ENCODE peak calls at places on chromosomes 5 and 9, in five cellular contexts. One of them, this sample, is unnamed.

GRCh38 chr5:155274484-155274883 is 260.9 kb downstream of the KIF4B start:
- DNase-seq in fibroblast of pulmonary artery: no peak
- DNase-seq in GM20000: no peak
- DNase-seq in stimulated activated CD8-positive, alpha-beta memory T cell treated with anti-CD3 and anti-CD28 coated beads, Interleukin-12 subunit alpha, Interleukin-12 subunit beta, amount 100 ng/mL, for 1 hour: no peak
- DNase-seq in NCI-H510A treated with DMSO at 0.1 percent for 48 hours: no peak
- DNase-seq in this sample: no peak

GRCh38 chr5:37668524-37669047 is 171.3 kb downstream of the GDNF start:
- DNase-seq in fibroblast of pulmonary artery: peak
- DNase-seq in GM20000: no peak
- DNase-seq in stimulated activated CD8-positive, alpha-beta memory T cell treated with anti-CD3 and anti-CD28 coated beads, Interleukin-12 subunit alpha, Interleukin-12 subunit beta, amount 100 ng/mL, for 1 hour: no peak
- DNase-seq in NCI-H510A treated with DMSO at 0.1 percent for 48 hours: peak
- DNase-seq in this sample: no peak

GRCh38 chr9:127567119-127567897 is 44.8 kb upstream of the STXBP1 start:
- DNase-seq in fibroblast of pulmonary artery: peak
- DNase-seq in GM20000: no peak
- DNase-seq in stimulated activated CD8-positive, alpha-beta memory T cell treated with anti-CD3 and anti-CD28 coated beads, Interleukin-12 subunit alpha, Interleukin-12 subunit beta, amount 100 ng/mL, for 1 hour: no peak
- DNase-seq in NCI-H510A treated with DMSO at 0.1 percent for 48 hours: peak
- DNase-seq in this sample: no peak

GRCh38 chr5:133708451-133708850 is 96.1 kb upstream of the FSTL4 start:
- DNase-seq in fibroblast of pulmonary artery: no peak
- DNase-seq in GM20000: no peak
- DNase-seq in stimulated activated CD8-positive, alpha-beta memory T cell treated with anti-CD3 and anti-CD28 coated beads, Interleukin-12 subunit alpha, Interleukin-12 subunit beta, amount 100 ng/mL, for 1 hour: no peak
- DNase-seq in NCI-H510A treated with DMSO at 0.1 percent for 48 hours: no peak
- DNase-seq in this sample: no peak

GRCh38 chr5:1476181-1476966 is 31.1 kb upstream of the SLC6A3 start:
- DNase-seq in fibroblast of pulmonary artery: no peak
- DNase-seq in GM20000: no peak
- DNase-seq in stimulated activated CD8-positive, alpha-beta memory T cell treated with anti-CD3 and anti-CD28 coated beads, Interleukin-12 subunit alpha, Interleukin-12 subunit beta, amount 100 ng/mL, for 1 hour: no peak
- DNase-seq in NCI-H510A treated with DMSO at 0.1 percent for 48 hours: no peak
- DNase-seq in this sample: no peak

GRCh38 chr5:178382689-178383276 is 150.2 kb upstream of the PHYKPL start:
- DNase-seq in fibroblast of pulmonary artery: no peak
- DNase-seq in GM20000: no peak
- DNase-seq in stimulated activated CD8-positive, alpha-beta memory T cell treated with anti-CD3 and anti-CD28 coated beads, Interleukin-12 subunit alpha, Interleukin-12 subunit beta, amount 100 ng/mL, for 1 hour: no peak
- DNase-seq in NCI-H510A treated with DMSO at 0.1 percent for 48 hours: no peak
- DNase-seq in this sample: no peak

GRCh38 chr9:36401179-36401740 is 1.2 kb upstream of the RNF38 start:
- DNase-seq in fibroblast of pulmonary artery: peak
- DNase-seq in GM20000: peak
- DNase-seq in stimulated activated CD8-positive, alpha-beta memory T cell treated with anti-CD3 and anti-CD28 coated beads, Interleukin-12 subunit alpha, Interleukin-12 subunit beta, amount 100 ng/mL, for 1 hour: no peak
- DNase-seq in NCI-H510A treated with DMSO at 0.1 percent for 48 hours: peak
- DNase-seq in this sample: no peak

GRCh38 chr5:68430282-68430681 is 214.7 kb downstream of the PIK3R1 start:
- DNase-seq in fibroblast of pulmonary artery: no peak
- DNase-seq in GM20000: no peak
- DNase-seq in stimulated activated CD8-positive, alpha-beta memory T cell treated with anti-CD3 and anti-CD28 coated beads, Interleukin-12 subunit alpha, Interleukin-12 subunit beta, amount 100 ng/mL, for 1 hour: no peak
- DNase-seq in NCI-H510A treated with DMSO at 0.1 percent for 48 hours: no peak
- DNase-seq in this sample: no peak

GRCh38 chr5:157159209-157159751 is 6.8 kb downstream of the GARIN3 start:
- DNase-seq in fibroblast of pulmonary artery: no peak
- DNase-seq in GM20000: no peak
- DNase-seq in stimulated activated CD8-positive, alpha-beta memory T cell treated with anti-CD3 and anti-CD28 coated beads, Interleukin-12 subunit alpha, Interleukin-12 subunit beta, amount 100 ng/mL, for 1 hour: no peak
- DNase-seq in NCI-H510A treated with DMSO at 0.1 percent for 48 hours: no peak
- DNase-seq in this sample: no peak

GRCh38 chr9:69121155-69122085 is 52.7 kb upstream of the TJP2 start:
- DNase-seq in fibroblast of pulmonary artery: peak
- DNase-seq in GM20000: peak
- DNase-seq in stimulated activated CD8-positive, alpha-beta memory T cell treated with anti-CD3 and anti-CD28 coated beads, Interleukin-12 subunit alpha, Interleukin-12 subunit beta, amount 100 ng/mL, for 1 hour: no peak
- DNase-seq in NCI-H510A treated with DMSO at 0.1 percent for 48 hours: peak
- DNase-seq in this sample: no peak

GRCh38 chr5:174229640-174230350 is 184.3 kb downstream of the NSG2 start:
- DNase-seq in fibroblast of pulmonary artery: no peak
- DNase-seq in GM20000: no peak
- DNase-seq in stimulated activated CD8-positive, alpha-beta memory T cell treated with anti-CD3 and anti-CD28 coated beads, Interleukin-12 subunit alpha, Interleukin-12 subunit beta, amount 100 ng/mL, for 1 hour: no peak
- DNase-seq in NCI-H510A treated with DMSO at 0.1 percent for 48 hours: no peak
- DNase-seq in this sample: no peak

GRCh38 chr5:149745-150450 is 41.4 kb upstream of the LRRC14B start:
- DNase-seq in fibroblast of pulmonary artery: peak
- DNase-seq in GM20000: no peak
- DNase-seq in stimulated activated CD8-positive, alpha-beta memory T cell treated with anti-CD3 and anti-CD28 coated beads, Interleukin-12 subunit alpha, Interleukin-12 subunit beta, amount 100 ng/mL, for 1 hour: no peak
- DNase-seq in NCI-H510A treated with DMSO at 0.1 percent for 48 hours: peak
- DNase-seq in this sample: no peak

GRCh38 chr5:124744170-124744911 is 2.1 kb downstream of the ZNF608 start:
- DNase-seq in fibroblast of pulmonary artery: peak
- DNase-seq in GM20000: no peak
- DNase-seq in stimulated activated CD8-positive, alpha-beta memory T cell treated with anti-CD3 and anti-CD28 coated beads, Interleukin-12 subunit alpha, Interleukin-12 subunit beta, amount 100 ng/mL, for 1 hour: no peak
- DNase-seq in NCI-H510A treated with DMSO at 0.1 percent for 48 hours: no peak
- DNase-seq in this sample: no peak

GRCh38 chr5:61071565-61071964 is 90.7 kb downstream of the SMIM15 start:
- DNase-seq in fibroblast of pulmonary artery: no peak
- DNase-seq in GM20000: no peak
- DNase-seq in stimulated activated CD8-positive, alpha-beta memory T cell treated with anti-CD3 and anti-CD28 coated beads, Interleukin-12 subunit alpha, Interleukin-12 subunit beta, amount 100 ng/mL, for 1 hour: no peak
- DNase-seq in NCI-H510A treated with DMSO at 0.1 percent for 48 hours: no peak
- DNase-seq in this sample: no peak

GRCh38 chr9:76537150-76537646 is 78.2 kb downstream of the GCNT1 start:
- DNase-seq in fibroblast of pulmonary artery: peak
- DNase-seq in GM20000: no peak
- DNase-seq in stimulated activated CD8-positive, alpha-beta memory T cell treated with anti-CD3 and anti-CD28 coated beads, Interleukin-12 subunit alpha, Interleukin-12 subunit beta, amount 100 ng/mL, for 1 hour: no peak
- DNase-seq in NCI-H510A treated with DMSO at 0.1 percent for 48 hours: no peak
- DNase-seq in this sample: no peak

GRCh38 chr5:11248958-11249357 is 487.9 kb upstream of the DAP start:
- DNase-seq in fibroblast of pulmonary artery: no peak
- DNase-seq in GM20000: no peak
- DNase-seq in stimulated activated CD8-positive, alpha-beta memory T cell treated with anti-CD3 and anti-CD28 coated beads, Interleukin-12 subunit alpha, Interleukin-12 subunit beta, amount 100 ng/mL, for 1 hour: no peak
- DNase-seq in NCI-H510A treated with DMSO at 0.1 percent for 48 hours: no peak
- DNase-seq in this sample: no peak

GRCh38 chr9:136944094-136944518 is 432 bp downstream of the FBXW5 start:
- DNase-seq in fibroblast of pulmonary artery: peak
- DNase-seq in GM20000: peak
- DNase-seq in stimulated activated CD8-positive, alpha-beta memory T cell treated with anti-CD3 and anti-CD28 coated beads, Interleukin-12 subunit alpha, Interleukin-12 subunit beta, amount 100 ng/mL, for 1 hour: no peak
- DNase-seq in NCI-H510A treated with DMSO at 0.1 percent for 48 hours: no peak
- DNase-seq in this sample: no peak

GRCh38 chr9:137795156-137795666 is 82.4 kb upstream of the CACNA1B start:
- DNase-seq in fibroblast of pulmonary artery: no peak
- DNase-seq in GM20000: no peak
- DNase-seq in stimulated activated CD8-positive, alpha-beta memory T cell treated with anti-CD3 and anti-CD28 coated beads, Interleukin-12 subunit alpha, Interleukin-12 subunit beta, amount 100 ng/mL, for 1 hour: no peak
- DNase-seq in NCI-H510A treated with DMSO at 0.1 percent for 48 hours: no peak
- DNase-seq in this sample: no peak

GRCh38 chr9:124478014-124478753 is 27.9 kb downstream of the ADGRD2 start:
- DNase-seq in fibroblast of pulmonary artery: no peak
- DNase-seq in GM20000: no peak
- DNase-seq in stimulated activated CD8-positive, alpha-beta memory T cell treated with anti-CD3 and anti-CD28 coated beads, Interleukin-12 subunit alpha, Interleukin-12 subunit beta, amount 100 ng/mL, for 1 hour: no peak
- DNase-seq in NCI-H510A treated with DMSO at 0.1 percent for 48 hours: peak
- DNase-seq in this sample: no peak

GRCh38 chr5:69350664-69351063 is 18.1 kb upstream of the CCDC125 start:
- DNase-seq in fibroblast of pulmonary artery: no peak
- DNase-seq in GM20000: no peak
- DNase-seq in stimulated activated CD8-positive, alpha-beta memory T cell treated with anti-CD3 and anti-CD28 coated beads, Interleukin-12 subunit alpha, Interleukin-12 subunit beta, amount 100 ng/mL, for 1 hour: no peak
- DNase-seq in NCI-H510A treated with DMSO at 0.1 percent for 48 hours: no peak
- DNase-seq in this sample: no peak

GRCh38 chr9:78909566-78909965 is 612.6 kb downstream of the PSAT1 start:
- DNase-seq in fibroblast of pulmonary artery: no peak
- DNase-seq in GM20000: no peak
- DNase-seq in stimulated activated CD8-positive, alpha-beta memory T cell treated with anti-CD3 and anti-CD28 coated beads, Interleukin-12 subunit alpha, Interleukin-12 subunit beta, amount 100 ng/mL, for 1 hour: no peak
- DNase-seq in NCI-H510A treated with DMSO at 0.1 percent for 48 hours: no peak
- DNase-seq in this sample: no peak

GRCh38 chr5:115813719-115814118 is 2.7 kb downstream of the CDO1 start:
- DNase-seq in fibroblast of pulmonary artery: no peak
- DNase-seq in GM20000: no peak
- DNase-seq in stimulated activated CD8-positive, alpha-beta memory T cell treated with anti-CD3 and anti-CD28 coated beads, Interleukin-12 subunit alpha, Interleukin-12 subunit beta, amount 100 ng/mL, for 1 hour: no peak
- DNase-seq in NCI-H510A treated with DMSO at 0.1 percent for 48 hours: no peak
- DNase-seq in this sample: no peak

GRCh38 chr5:171783051-171783450 is 2.6 kb upstream of the SMIM23 start:
- DNase-seq in fibroblast of pulmonary artery: peak
- DNase-seq in GM20000: no peak
- DNase-seq in stimulated activated CD8-positive, alpha-beta memory T cell treated with anti-CD3 and anti-CD28 coated beads, Interleukin-12 subunit alpha, Interleukin-12 subunit beta, amount 100 ng/mL, for 1 hour: no peak
- DNase-seq in NCI-H510A treated with DMSO at 0.1 percent for 48 hours: no peak
- DNase-seq in this sample: no peak

GRCh38 chr5:81631124-81631523 is 119.8 kb downstream of the SSBP2 start:
- DNase-seq in fibroblast of pulmonary artery: no peak
- DNase-seq in GM20000: peak
- DNase-seq in stimulated activated CD8-positive, alpha-beta memory T cell treated with anti-CD3 and anti-CD28 coated beads, Interleukin-12 subunit alpha, Interleukin-12 subunit beta, amount 100 ng/mL, for 1 hour: peak
- DNase-seq in NCI-H510A treated with DMSO at 0.1 percent for 48 hours: no peak
- DNase-seq in this sample: peak

GRCh38 chr5:41071975-41072374 is 833 bp upstream of the MROH2B start:
- DNase-seq in fibroblast of pulmonary artery: peak
- DNase-seq in GM20000: no peak
- DNase-seq in stimulated activated CD8-positive, alpha-beta memory T cell treated with anti-CD3 and anti-CD28 coated beads, Interleukin-12 subunit alpha, Interleukin-12 subunit beta, amount 100 ng/mL, for 1 hour: no peak
- DNase-seq in NCI-H510A treated with DMSO at 0.1 percent for 48 hours: no peak
- DNase-seq in this sample: no peak

GRCh38 chr9:35385042-35385441 is 104.9 kb upstream of the RUSC2 start:
- DNase-seq in fibroblast of pulmonary artery: peak
- DNase-seq in GM20000: no peak
- DNase-seq in stimulated activated CD8-positive, alpha-beta memory T cell treated with anti-CD3 and anti-CD28 coated beads, Interleukin-12 subunit alpha, Interleukin-12 subunit beta, amount 100 ng/mL, for 1 hour: no peak
- DNase-seq in NCI-H510A treated with DMSO at 0.1 percent for 48 hours: no peak
- DNase-seq in this sample: no peak

GRCh38 chr5:117486291-117486690 is 911.7 kb upstream of the SEMA6A start:
- DNase-seq in fibroblast of pulmonary artery: no peak
- DNase-seq in GM20000: no peak
- DNase-seq in stimulated activated CD8-positive, alpha-beta memory T cell treated with anti-CD3 and anti-CD28 coated beads, Interleukin-12 subunit alpha, Interleukin-12 subunit beta, amount 100 ng/mL, for 1 hour: no peak
- DNase-seq in NCI-H510A treated with DMSO at 0.1 percent for 48 hours: no peak
- DNase-seq in this sample: no peak

GRCh38 chr5:92800360-92800759 is 780.7 kb downstream of the NR2F1-AS1 start:
- DNase-seq in fibroblast of pulmonary artery: peak
- DNase-seq in GM20000: no peak
- DNase-seq in stimulated activated CD8-positive, alpha-beta memory T cell treated with anti-CD3 and anti-CD28 coated beads, Interleukin-12 subunit alpha, Interleukin-12 subunit beta, amount 100 ng/mL, for 1 hour: no peak
- DNase-seq in NCI-H510A treated with DMSO at 0.1 percent for 48 hours: peak
- DNase-seq in this sample: no peak

GRCh38 chr9:93126825-93127368 is 7.2 kb downstream of the NINJ1 start:
- DNase-seq in fibroblast of pulmonary artery: no peak
- DNase-seq in GM20000: no peak
- DNase-seq in stimulated activated CD8-positive, alpha-beta memory T cell treated with anti-CD3 and anti-CD28 coated beads, Interleukin-12 subunit alpha, Interleukin-12 subunit beta, amount 100 ng/mL, for 1 hour: no peak
- DNase-seq in NCI-H510A treated with DMSO at 0.1 percent for 48 hours: peak
- DNase-seq in this sample: no peak

GRCh38 chr5:174371600-174372094 is 326.1 kb downstream of the NSG2 start:
- DNase-seq in fibroblast of pulmonary artery: peak
- DNase-seq in GM20000: no peak
- DNase-seq in stimulated activated CD8-positive, alpha-beta memory T cell treated with anti-CD3 and anti-CD28 coated beads, Interleukin-12 subunit alpha, Interleukin-12 subunit beta, amount 100 ng/mL, for 1 hour: no peak
- DNase-seq in NCI-H510A treated with DMSO at 0.1 percent for 48 hours: no peak
- DNase-seq in this sample: no peak

GRCh38 chr9:20873240-20873860 is 158.1 kb downstream of the HACD4 start:
- DNase-seq in fibroblast of pulmonary artery: no peak
- DNase-seq in GM20000: no peak
- DNase-seq in stimulated activated CD8-positive, alpha-beta memory T cell treated with anti-CD3 and anti-CD28 coated beads, Interleukin-12 subunit alpha, Interleukin-12 subunit beta, amount 100 ng/mL, for 1 hour: no peak
- DNase-seq in NCI-H510A treated with DMSO at 0.1 percent for 48 hours: no peak
- DNase-seq in this sample: no peak

GRCh38 chr5:15023266-15023665 is 151.7 kb upstream of the ANKH start:
- DNase-seq in fibroblast of pulmonary artery: no peak
- DNase-seq in GM20000: no peak
- DNase-seq in stimulated activated CD8-positive, alpha-beta memory T cell treated with anti-CD3 and anti-CD28 coated beads, Interleukin-12 subunit alpha, Interleukin-12 subunit beta, amount 100 ng/mL, for 1 hour: no peak
- DNase-seq in NCI-H510A treated with DMSO at 0.1 percent for 48 hours: no peak
- DNase-seq in this sample: no peak

GRCh38 chr5:68446487-68446894 is 230.9 kb downstream of the PIK3R1 start:
- DNase-seq in fibroblast of pulmonary artery: no peak
- DNase-seq in GM20000: peak
- DNase-seq in stimulated activated CD8-positive, alpha-beta memory T cell treated with anti-CD3 and anti-CD28 coated beads, Interleukin-12 subunit alpha, Interleukin-12 subunit beta, amount 100 ng/mL, for 1 hour: no peak
- DNase-seq in NCI-H510A treated with DMSO at 0.1 percent for 48 hours: no peak
- DNase-seq in this sample: peak

GRCh38 chr9:89845862-89846261 is 241.1 kb downstream of the GADD45G start:
- DNase-seq in fibroblast of pulmonary artery: no peak
- DNase-seq in GM20000: no peak
- DNase-seq in stimulated activated CD8-positive, alpha-beta memory T cell treated with anti-CD3 and anti-CD28 coated beads, Interleukin-12 subunit alpha, Interleukin-12 subunit beta, amount 100 ng/mL, for 1 hour: no peak
- DNase-seq in NCI-H510A treated with DMSO at 0.1 percent for 48 hours: no peak
- DNase-seq in this sample: no peak

This sample was measured in GM12864.